ENCODE peak calls at places on chromosomes 16 and 17, in eight cellular contexts. S is T-helper 2 cell; W is activated CD8-positive, alpha-beta memory T cell treated with anti-CD3 and anti-CD28 coated beads for 24 hours; G is C1 segment of cervical spinal cord; X is NCI-H460; E is heart right ventricle; F is kidney tubule cell; Z is coronary artery. T is an unnamed sample.

GRCh38 chr16:85651822-85652430 is 36.8 kb downstream of the GINS2 start:
- DNase-seq in S (no peak), X (no peak), Z (no peak), G (no peak), W (no peak), F (no peak), E (no peak), T (peak)

GRCh38 chr16:86567701-86568571 is 1.3 kb downstream of the FOXC2 start:
- DNase-seq in F (peak), X (no peak), W (peak), E (no peak), G (no peak), S (no peak), Z (no peak), T (no peak)

GRCh38 chr16:71426069-71426879 is 15.6 kb downstream of the TLE7 start:
- DNase-seq in G (no peak), W (peak), S (no peak), Z (peak), F (peak), X (peak), E (no peak), T (no peak)

GRCh38 chr17:55366020-55366481 is 55.6 kb downstream of the MMD start:
- DNase-seq in G (no peak), W (no peak), Z (no peak), S (no peak), F (no peak), X (no peak), E (no peak), T (no peak)

GRCh38 chr16:23710008-23710407 is 3.0 kb downstream of the ERN2 start:
- DNase-seq in S (no peak), Z (no peak), E (no peak), W (no peak), F (no peak), X (no peak), G (no peak), T (no peak)

GRCh38 chr17:49638818-49639217 is 39.1 kb downstream of the SPOP start:
- DNase-seq in F (peak), X (no peak), E (peak), Z (no peak), W (no peak), S (no peak), G (no peak), T (no peak)

GRCh38 chr17:81153340-81153803 is 11.9 kb upstream of the PVALEF start:
- DNase-seq in X (peak), S (no peak), Z (no peak), G (no peak), F (no peak), E (peak), W (no peak), T (no peak)

GRCh38 chr16:8182761-8183160 is 407.6 kb downstream of the TMEM114 start:
- DNase-seq in X (no peak), W (no peak), Z (no peak), S (no peak), G (no peak), F (no peak), E (no peak), T (no peak)

GRCh38 chr17:59373879-59374495 is 42.5 kb downstream of the YPEL2 start:
- DNase-seq in S (no peak), F (no peak), G (no peak), Z (no peak), E (peak), X (no peak), W (no peak), T (no peak)

GRCh38 chr17:74450231-74450630 is 16.2 kb upstream of the CD300A start:
- DNase-seq in G (no peak), X (no peak), S (no peak), E (no peak), Z (no peak), F (no peak), W (no peak), T (no peak)

GRCh38 chr17:71724339-71724738 is 396.5 kb upstream of the SOX9 start:
- DNase-seq in X (no peak), G (no peak), E (no peak), Z (no peak), F (no peak), S (no peak), W (no peak), T (no peak)

GRCh38 chr17:319266-319665 is 33.3 kb downstream of the RPH3AL start:
- DNase-seq in E (no peak), G (no peak), W (no peak), X (no peak), Z (no peak), S (no peak), F (no peak), T (no peak)

GRCh38 chr16:86037999-86038922 is 139.3 kb downstream of the IRF8 start:
- DNase-seq in G (no peak), W (no peak), E (no peak), F (no peak), Z (no peak), S (no peak), X (no peak), T (peak)

GRCh38 chr17:7029659-7030058 is 6.2 kb upstream of the SLC16A13 start:
- DNase-seq in W (peak), E (peak), Z (no peak), X (no peak), F (no peak), G (no peak), S (no peak), T (no peak)

GRCh38 chr16:73253922-73254480 is 206.1 kb upstream of the ZFHX3 start:
- DNase-seq in S (no peak), G (no peak), E (no peak), W (no peak), X (no peak), F (peak), Z (no peak), T (no peak)

GRCh38 chr16:31149894-31150890 is at the start of gene PRSS36:
- DNase-seq in S (no peak), Z (no peak), F (no peak), G (no peak), W (no peak), X (no peak), E (no peak), T (no peak)

GRCh38 chr16:30842971-30843370 is 50.9 kb downstream of the BCL7C start:
- DNase-seq in E (no peak), X (no peak), W (no peak), Z (no peak), S (no peak), F (no peak), G (no peak), T (no peak)

GRCh38 chr17:34519286-34519685 is 60.1 kb upstream of the TMEM132E start:
- DNase-seq in X (no peak), S (no peak), F (no peak), W (no peak), E (no peak), G (no peak), Z (no peak), T (no peak)

GRCh38 chr17:9230861-9231260 is 209.6 kb downstream of the NTN1 start:
- DNase-seq in G (no peak), F (no peak), E (no peak), S (no peak), X (no peak), W (no peak), Z (no peak), T (no peak)

GRCh38 chr17:61504697-61505096 is 52.5 kb downstream of the TBX4 start:
- DNase-seq in S (no peak), Z (no peak), E (no peak), F (peak), W (no peak), G (no peak), X (peak), T (no peak)

GRCh38 chr17:28828294-28829040 is 14.1 kb downstream of the FAM222B start:
- DNase-seq in X (no peak), W (peak), F (no peak), G (no peak), S (no peak), Z (no peak), E (no peak), T (no peak)

GRCh38 chr17:68424861-68425260 is 32.4 kb downstream of the WIPI1 start:
- DNase-seq in W (no peak), S (no peak), E (no peak), F (no peak), G (no peak), X (no peak), Z (no peak), T (no peak)

GRCh38 chr17:35095741-35096140 is 23.9 kb downstream of the RAD51D start:
- DNase-seq in Z (no peak), S (no peak), W (no peak), X (no peak), G (no peak), E (no peak), F (no peak), T (no peak)